ENCODE peak calls at places on chromosomes 1 and 21, in four cellular contexts. W is body of pancreas, C is A549, V is heart left ventricle. Y is an unnamed sample.

GRCh38 chr1:116311756-116312691 is 61.0 kb upstream of the ATP1A1 start:
- DNase-seq in V (no peak), W (peak), C (no peak), Y (no peak)

GRCh38 chr1:147243228-147243685 is 773 bp downstream of the CHD1L start:
- DNase-seq in C (no peak), W (peak), V (peak), Y (peak)

GRCh38 chr1:231139659-231140650 is 21.9 kb upstream of the TRIM67 start:
- DNase-seq in V (no peak), C (peak), W (no peak), Y (no peak)

GRCh38 chr1:211650922-211651303 is 24.5 kb downstream of the NEK2 start:
- DNase-seq in W (no peak), V (no peak), C (no peak), Y (no peak)

GRCh38 chr1:47013239-47013638 is 10.2 kb upstream of the CYP4X1 start:
- DNase-seq in W (no peak), V (no peak), C (no peak), Y (no peak)

GRCh38 chr1:154326546-154327465 is 1.5 kb downstream of the ATP8B2 start:
- DNase-seq in V (peak), C (peak), W (peak), Y (no peak)

GRCh38 chr1:65059930-65060538 is 88.0 kb upstream of the AK4 start:
- DNase-seq in W (no peak), C (peak), V (no peak), Y (no peak)

GRCh38 chr1:77392486-77392885 is 110.7 kb downstream of the AK5 start:
- DNase-seq in V (no peak), W (no peak), C (no peak), Y (no peak)

GRCh38 chr21:46193829-46194373 is 9.6 kb upstream of the SPATC1L start:
- DNase-seq in V (no peak), C (no peak), W (no peak), Y (no peak)

GRCh38 chr1:209875510-209875909 is 47.7 kb downstream of the UTP25 start:
- DNase-seq in V (no peak), W (peak), C (peak), Y (no peak)

GRCh38 chr21:16976132-16976666 is 536.6 kb upstream of the CXADR start:
- DNase-seq in V (no peak), W (no peak), C (no peak), Y (no peak)

GRCh38 chr1:56439610-56440264 is 139.6 kb downstream of the PLPP3 start:
- DNase-seq in C (no peak), W (peak), V (peak), Y (no peak)

GRCh38 chr1:151166506-151166956 is 587 bp downstream of the SCNM1 start:
- DNase-seq in C (peak), W (no peak), V (no peak), Y (no peak)

GRCh38 chr1:15570861-15571260 is 14.0 kb downstream of the AGMAT start:
- DNase-seq in W (no peak), V (no peak), C (no peak), Y (no peak)

GRCh38 chr1:90393025-90393424 is 324.1 kb downstream of the BARHL2 start:
- DNase-seq in C (no peak), V (no peak), W (no peak), Y (no peak)

GRCh38 chr1:44111861-44112260 is 6.8 kb upstream of the KLF17 start:
- DNase-seq in W (no peak), V (no peak), C (no peak), Y (no peak)

GRCh38 chr1:96472471-96472870 is 249.1 kb upstream of the PTBP2 start:
- DNase-seq in W (no peak), V (no peak), C (no peak), Y (no peak)

GRCh38 chr1:230831706-230832105 is 36.6 kb downstream of the C1orf198 start:
- DNase-seq in V (no peak), C (no peak), W (no peak), Y (no peak)

GRCh38 chr1:38872401-38873026 is 634 bp downstream of the MYCBP start:
- DNase-seq in C (no peak), W (peak), V (no peak), Y (no peak)

GRCh38 chr1:220407101-220407683 is 120.7 kb upstream of the MARK1 start:
- DNase-seq in W (no peak), V (no peak), C (no peak), Y (no peak)

GRCh38 chr21:37198989-37199924 is 67.9 kb downstream of the VPS26C start:
- DNase-seq in C (no peak), W (no peak), V (no peak), Y (no peak)

GRCh38 chr21:37566790-37567725 is 200.5 kb downstream of the DYRK1A start:
- DNase-seq in W (no peak), V (no peak), C (no peak), Y (no peak)

GRCh38 chr1:70075751-70076150 is 129.6 kb downstream of the LRRC40 start:
- DNase-seq in C (no peak), W (no peak), V (no peak), Y (no peak)

GRCh38 chr1:2825487-2826189 is 24.1 kb upstream of the TTC34 start:
- DNase-seq in V (no peak), W (no peak), C (no peak), Y (no peak)

GRCh38 chr1:171185064-171185463 is at the start of gene FMO2:
- DNase-seq in V (peak), C (no peak), W (no peak), Y (no peak)
- TF ChIP-seq POLR2A in V (no peak), C (no peak), W (no peak), Y (no peak)

DNA sequence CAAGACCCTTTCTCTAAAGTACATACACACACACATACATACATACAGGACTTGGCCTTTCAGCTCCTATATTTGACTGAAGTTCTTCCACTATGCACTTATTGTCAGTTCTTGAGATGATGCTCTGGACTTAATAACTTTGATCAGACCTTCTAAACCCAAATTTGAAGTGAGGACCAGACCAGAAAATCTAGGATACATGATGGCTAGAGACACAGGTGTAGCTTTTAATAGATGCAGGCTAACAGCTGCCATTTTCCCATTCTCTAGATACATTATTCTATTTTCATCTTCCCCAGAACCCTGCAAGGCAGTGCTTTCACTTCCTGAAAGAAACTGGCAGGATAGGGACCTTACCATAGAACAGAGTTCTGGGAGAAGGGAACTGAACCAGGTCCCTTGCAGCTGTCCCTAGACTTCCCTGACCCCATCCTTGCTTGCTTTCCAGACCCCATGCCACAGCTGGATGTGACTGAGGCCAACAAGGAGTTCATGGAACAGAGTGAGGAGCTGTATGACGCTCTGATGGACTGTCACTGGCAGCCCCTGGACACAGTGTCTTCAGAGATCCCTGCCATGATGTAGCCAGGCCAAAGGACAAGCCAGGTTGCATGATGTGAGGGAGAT is 14.9 kb upstream of the RAB42 start:
- DNase-seq in W (no peak), C (no peak), V (no peak), Y (no peak)
- TF ChIP-seq POLR2A in W (no peak), C (peak), V (no peak), Y (peak)

GRCh38 chr1:155859234-155859829 is at the start of gene SYT11:
- DNase-seq in C (peak), W (peak), V (peak), Y (peak)

GRCh38 chr1:155856257-155856974 is 598 bp downstream of the GON4L start:
- DNase-seq in W (no peak), V (no peak), C (no peak), Y (no peak)

GRCh38 chr1:155858805-155859233 is 548 bp upstream of the SYT11 start:
- DNase-seq in C (no peak), W (no peak), V (no peak), Y (no peak)

GRCh38 chr1:155859881-155860841 is 794 bp downstream of the SYT11 start:
- DNase-seq in W (peak), C (no peak), V (peak), Y (peak)

GRCh38 chr1:155856975-155857930 is at the start of gene GON4L:
- DNase-seq in W (peak), C (peak), V (peak), Y (peak)
- TF ChIP-seq POLR2A in W (no peak), C (peak), V (no peak), Y (peak)

GRCh38 chr1:144551543-144552424 is 40.9 kb upstream of the PPIAL4F start:
- DNase-seq in C (peak), W (peak), V (peak), Y (peak)
- TF ChIP-seq POLR2A in C (peak), W (peak), V (no peak), Y (peak)

GRCh38 chr1:200409761-200410565 is at the start of gene ZNF281:
- DNase-seq in C (peak), W (peak), V (peak), Y (peak)
- TF ChIP-seq POLR2A in C (peak), W (peak), V (peak), Y (peak)

Y was measured in GM12892.